ENCODE peak calls at places on chromosomes 3 and 15, in eight cellular contexts. E, Y, R, U, X, M, F and I are unnamed samples.

GRCh38 chr15:29074045-29074444 is 188.3 kb downstream of the APBA2 start:
- DNase-seq in E (no peak), Y (no peak), R (no peak), U (no peak), X (no peak), M (no peak), F (no peak), I (no peak)

GRCh38 chr15:79939399-79939798 is 31.6 kb downstream of the BCL2A1 start:
- DNase-seq in E (no peak), Y (no peak), R (no peak), U (no peak), X (no peak), M (no peak), F (no peak), I (no peak)

GRCh38 chr3:114435733-114436132 is 141.9 kb downstream of the TIGIT start:
- DNase-seq in E (no peak), Y (no peak), R (no peak), U (peak; percentile 54), X (peak; percentile 48), M (no peak), F (no peak), I (no peak)

GRCh38 chr15:94327356-94327936 is 96.1 kb downstream of the MCTP2 start:
- DNase-seq in E (no peak), Y (no peak), R (no peak), U (peak; percentile 57), X (peak; percentile 48), M (no peak), F (no peak), I (peak; percentile 60)

GRCh38 chr3:1092771-1093170 is at the start of gene CNTN6:
- DNase-seq in E (no peak), Y (no peak), R (no peak), U (peak; percentile 4), X (no peak), M (no peak), F (no peak), I (no peak)

GRCh38 chr3:14295777-14296176 is 106.6 kb upstream of the SLC6A6 start:
- DNase-seq in E (no peak), Y (no peak), R (no peak), U (no peak), X (no peak), M (no peak), F (no peak), I (no peak)

GRCh38 chr3:32106929-32107362 is 526 bp downstream of the GPD1L start:
- DNase-seq in E (peak; percentile 80), Y (no peak), R (peak; percentile 26), U (no peak), X (no peak), M (peak; percentile 85), F (no peak), I (peak; percentile 31)

GRCh38 chr3:43996379-43997301 is 245.0 kb upstream of the TOPAZ1 start:
- DNase-seq in E (no peak), Y (no peak), R (no peak), U (peak; percentile 90), X (peak; percentile 54), M (peak; percentile 78), F (no peak), I (no peak)

GRCh38 chr3:45666729-45667440 is 22.3 kb upstream of the SACM1L start:
- DNase-seq in E (no peak), Y (no peak), R (no peak), U (peak; percentile 80), X (peak; percentile 75), M (no peak), F (no peak), I (no peak)

GRCh38 chr15:35741881-35742280 is 195.9 kb upstream of the DPH6 start:
- DNase-seq in E (no peak), Y (no peak), R (no peak), U (peak; percentile 43), X (no peak), M (no peak), F (no peak), I (peak; percentile 69)

DNA sequence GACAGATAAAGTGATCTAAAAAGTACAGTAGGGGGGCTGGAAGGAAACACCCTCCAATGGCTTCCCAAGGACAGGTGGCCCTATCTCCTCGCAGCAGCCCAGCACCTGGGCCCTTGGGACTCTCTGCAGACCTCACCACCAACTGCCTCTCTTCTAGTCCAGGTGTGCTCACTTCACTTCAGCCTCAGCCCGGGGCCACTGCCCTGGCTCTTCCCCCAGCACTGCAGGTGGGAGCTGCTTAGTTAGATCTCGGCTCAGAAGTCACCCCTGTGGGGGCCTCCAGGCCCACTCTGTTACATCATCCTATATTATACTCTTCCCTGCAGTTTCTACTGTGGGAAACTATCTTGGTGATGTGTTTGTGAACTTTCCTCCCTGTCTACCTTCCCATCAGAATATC is 2.0 kb downstream of the KLF15 start:
- DNase-seq in E (peak; percentile 46), Y (no peak), R (no peak), U (no peak), X (no peak), M (peak; percentile 57), F (no peak), I (no peak)
- H3K4me3 ChIP-seq in E (peak overlapping the region; percentile 74), Y (peak overlapping the region; percentile 84), R (peak overlapping the region; percentile 97), U (no peak overlapping the region), X (no peak overlapping the region), M (peak overlapping the region; percentile 60), F (no peak overlapping the region), I (no peak overlapping the region)

DNA sequence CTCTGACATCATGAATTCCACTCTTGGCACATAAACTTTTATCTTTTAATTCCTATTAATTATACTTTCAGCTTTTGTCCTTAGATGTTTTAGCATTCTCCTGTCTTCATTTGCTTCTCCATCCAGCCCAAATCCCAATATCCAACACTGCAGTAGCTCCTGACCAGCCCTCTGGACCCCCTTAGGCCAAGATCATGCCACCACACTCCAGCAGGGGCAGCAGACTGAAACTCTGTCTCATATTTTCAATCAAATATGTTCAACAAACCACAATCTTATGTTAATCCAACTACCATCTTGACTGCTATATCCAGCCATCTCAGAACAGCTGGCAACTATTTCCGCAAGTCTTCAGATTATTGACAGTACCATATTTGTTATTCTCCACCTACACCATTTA is 315.8 kb upstream of the ROBO2 start:
- DNase-seq in E (no peak), Y (no peak), R (no peak), U (no peak), X (no peak), M (no peak), F (no peak), I (no peak)
- TF ChIP-seq CTCF in E (no peak), Y (no peak), R (no peak), U (no peak), X (no peak), M (no peak), F (no peak), I (no peak)

GRCh38 chr15:82300883-82301282 is 38.3 kb downstream of the SAXO2 start:
- DNase-seq in E (no peak), Y (no peak), R (no peak), U (no peak), X (no peak), M (no peak), F (no peak), I (no peak)

GRCh38 chr15:82297546-82297945 is 34.9 kb downstream of the SAXO2 start:
- DNase-seq in E (no peak), Y (no peak), R (no peak), U (no peak), X (no peak), M (no peak), F (no peak), I (no peak)

GRCh38 chr15:82301296-82302016 is 38.8 kb downstream of the SAXO2 start:
- DNase-seq in E (no peak), Y (no peak), R (no peak), U (no peak), X (no peak), M (no peak), F (no peak), I (no peak)

GRCh38 chr15:82298520-82298919 is 35.9 kb downstream of the SAXO2 start:
- DNase-seq in E (no peak), Y (no peak), R (no peak), U (no peak), X (no peak), M (no peak), F (no peak), I (no peak)

DNA sequence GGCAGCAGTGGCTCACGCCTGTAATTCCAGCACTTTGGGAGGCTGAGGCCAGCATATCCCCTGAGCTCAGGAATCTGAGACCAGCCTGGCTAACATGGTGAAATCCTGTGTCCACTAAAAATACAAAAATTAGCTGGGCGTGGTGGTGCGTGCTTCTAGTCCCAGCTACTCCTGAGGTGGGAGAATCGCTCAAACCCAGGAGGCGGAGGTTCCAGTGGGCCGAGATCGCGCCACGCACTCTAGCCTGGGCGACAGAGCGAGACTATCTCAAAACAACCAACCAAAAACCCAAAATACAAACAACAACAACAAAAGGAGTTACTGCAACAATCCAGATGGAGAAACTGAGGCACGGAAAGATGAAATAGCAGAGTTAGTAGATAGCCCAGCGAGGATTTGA is 35.4 kb downstream of the SAXO2 start:
- DNase-seq in E (no peak), Y (no peak), R (no peak), U (no peak), X (no peak), M (no peak), F (no peak), I (no peak)
- H3K4me3 ChIP-seq in E (no peak overlapping the region), Y (no peak overlapping the region), R (no peak overlapping the region), U (no peak overlapping the region), X (no peak overlapping the region), M (no peak overlapping the region), F (no peak overlapping the region), I (no peak overlapping the region)

DNA sequence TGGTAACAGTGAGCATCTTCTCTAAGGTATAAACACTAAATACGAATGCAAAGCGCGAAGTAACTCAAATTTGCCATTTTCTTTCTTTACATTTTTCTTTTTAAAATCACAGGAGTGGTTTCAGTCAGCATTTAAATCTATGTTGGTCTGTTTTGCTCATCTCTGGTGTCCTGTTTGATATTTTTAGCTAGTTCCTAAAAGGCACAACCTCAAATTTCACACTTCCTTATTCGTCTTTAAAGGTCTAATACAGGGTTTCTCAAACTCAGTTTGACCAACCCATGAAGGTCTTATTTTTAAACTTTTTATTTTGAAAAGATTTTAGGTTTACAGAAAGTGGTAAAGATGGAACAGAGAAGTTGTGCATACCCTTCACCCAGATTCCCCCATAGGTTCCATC is 201.1 kb downstream of the MAGI1 start:
- DNase-seq in E (no peak), Y (no peak), R (no peak), U (no peak), X (no peak), M (no peak), F (no peak), I (no peak)
- TF ChIP-seq CTCF in E (no peak), Y (no peak), R (no peak), U (no peak), X (no peak), M (no peak), F (no peak), I (no peak)

DNA sequence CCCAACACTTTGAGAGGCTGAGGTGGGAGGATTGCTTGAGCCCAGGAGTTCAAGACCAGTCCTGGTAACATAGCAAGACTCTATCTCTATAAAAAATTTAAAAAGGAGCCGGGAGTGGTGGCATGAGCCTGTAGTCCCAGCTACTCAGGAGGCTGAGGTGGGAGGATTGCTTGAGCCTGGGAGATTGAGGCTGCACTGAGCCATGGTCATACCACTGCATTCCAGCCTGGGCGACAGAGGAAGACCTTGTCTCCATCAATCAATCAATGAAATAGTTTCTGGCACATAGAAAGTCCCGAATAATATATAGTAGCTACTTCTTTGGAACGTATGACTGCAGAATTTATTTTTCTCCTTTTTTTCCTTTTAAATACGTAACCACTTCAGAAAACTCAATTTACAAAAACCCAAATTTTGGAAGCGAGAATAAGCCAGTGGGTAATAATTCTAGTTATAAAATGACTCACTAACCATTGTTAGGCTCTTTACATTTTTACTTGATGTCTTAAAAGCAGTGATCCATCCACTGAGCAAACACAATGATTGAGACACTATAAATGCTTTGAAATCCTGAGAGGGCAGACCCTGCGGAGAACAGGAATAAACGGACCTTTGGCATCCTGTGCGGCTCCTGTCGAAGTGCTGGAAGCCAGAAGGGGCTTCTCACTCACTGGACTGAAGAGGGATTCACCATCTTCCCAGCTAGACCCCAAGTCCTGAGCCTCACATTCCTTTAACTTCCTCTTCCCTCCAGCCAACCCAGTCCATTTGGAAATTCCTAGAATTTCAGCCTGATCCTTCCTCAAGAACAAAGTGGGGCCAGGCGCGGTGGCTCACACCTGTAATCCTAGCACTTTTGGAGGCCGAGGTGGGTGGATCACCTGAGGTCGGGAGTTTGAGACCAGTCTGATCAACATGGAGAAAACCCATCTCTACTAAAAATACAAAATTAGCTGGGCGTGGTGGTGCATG is 68.4 kb upstream of the MFGE8 start:
- DNase-seq in E (no peak), Y (no peak), R (no peak), U (no peak), X (no peak), M (no peak), F (no peak), I (no peak)
- H3K4me3 ChIP-seq in E (no peak overlapping the region), Y (no peak overlapping the region), R (no peak overlapping the region), U (no peak overlapping the region), X (no peak overlapping the region), M (no peak overlapping the region), F (no peak overlapping the region), I (no peak overlapping the region)